ENCODE peak calls at places on chromosomes 3 and 15, in eight cellular contexts. A is ovary, E is GM23248, V is esophagus muscularis mucosa, U is right atrium auricular region, X is SJSA1, Q is mesendoderm, H is GM23338. L is an unnamed sample. For H3K36me3 and H3K27me3, the result is how much of the 10 kb centered on the place peaks cover.

GRCh38 chr3:46027736-46028397 is 584 bp upstream of the XCR1 start:
- DNase-seq in H (peak), E (no peak), A (no peak), U (no peak), X (no peak), Q (peak), V (peak), L (no peak)

GRCh38 chr15:88878720-88879184 is 16.6 kb downstream of the HAPLN3 start:
- DNase-seq in U (no peak), Q (peak), H (peak), V (no peak), X (peak), E (peak), A (no peak), L (no peak)

GRCh38 chr3:126438186-126438585 is 37.5 kb downstream of the ZXDC start:
- DNase-seq in A (peak), E (no peak), V (no peak), H (no peak), U (peak), X (no peak), Q (no peak), L (no peak)

GRCh38 chr3:72571638-72572114 is 276.6 kb downstream of the SHQ1 start:
- DNase-seq in Q (peak), A (no peak), X (peak), V (no peak), H (no peak), U (no peak), E (no peak), L (no peak)

GRCh38 chr3:126357299-126358037 is at the start of gene KLF15:
- DNase-seq in X (peak), A (peak), E (peak), U (peak), V (peak), H (peak), Q (peak), L (no peak)

GRCh38 chr15:35491173-35491572 is 54.8 kb downstream of the DPH6 start:
- DNase-seq in U (no peak), H (no peak), Q (no peak), V (no peak), A (no peak), X (no peak), E (no peak), L (no peak)

GRCh38 chr3:194686816-194687637 is 1.3 kb downstream of the FAM43A start:
- DNase-seq in V (no peak), A (peak), U (no peak), E (peak), H (peak), Q (peak), X (no peak), L (no peak)

GRCh38 chr3:178062126-178062525 is 474.1 kb upstream of the KCNMB2 start:
- DNase-seq in E (no peak), Q (no peak), U (no peak), X (no peak), A (no peak), H (no peak), V (no peak), L (no peak)

GRCh38 chr15:73897441-73898261 is 24.3 kb downstream of the TBC1D21 start:
- DNase-seq in Q (peak), V (no peak), A (no peak), E (peak), H (peak), U (no peak), X (peak), L (no peak)

GRCh38 chr3:101780661-101781060 is 1.6 kb downstream of the NXPE3 start:
- DNase-seq in A (no peak), U (no peak), V (no peak), X (peak), Q (peak), E (peak), H (peak), L (no peak)

GRCh38 chr15:91801836-91802534 is 51.5 kb upstream of the SLCO3A1 start:
- DNase-seq in A (no peak), X (no peak), H (no peak), E (no peak), U (no peak), V (no peak), Q (no peak), L (no peak)
- H3K36me3 ChIP-seq in A (under half), X (under half), H (under half), E (under half), U (under half), V (under half), Q (under half), L (under half)

GRCh38 chr15:76345880-76346665 is 9.5 kb downstream of the ISL2 start:
- DNase-seq in V (no peak), U (no peak), X (no peak), H (peak), E (peak), A (no peak), Q (peak), L (no peak)
- H3K27me3 ChIP-seq in V (under half), U (under half), X (under half), H (half or more), E (half or more), A (under half), Q (under half), L (under half)

GRCh38 chr3:179355996-179356395 is 8.5 kb downstream of the MFN1 start:
- DNase-seq in U (no peak), X (no peak), H (no peak), Q (no peak), A (no peak), V (no peak), E (no peak), L (no peak)
- H3K36me3 ChIP-seq in U (half or more), X (half or more), H (under half), Q (under half), A (under half), V (half or more), E (half or more), L (under half)

GRCh38 chr15:51315726-51316125 is 22.7 kb downstream of the CYP19A1 start:
- DNase-seq in U (no peak), H (no peak), E (no peak), Q (no peak), V (no peak), X (no peak), A (no peak), L (no peak)
- H3K27me3 ChIP-seq in U (under half), H (under half), E (under half), Q (under half), V (under half), X (under half), A (under half), L (under half)

DNA sequence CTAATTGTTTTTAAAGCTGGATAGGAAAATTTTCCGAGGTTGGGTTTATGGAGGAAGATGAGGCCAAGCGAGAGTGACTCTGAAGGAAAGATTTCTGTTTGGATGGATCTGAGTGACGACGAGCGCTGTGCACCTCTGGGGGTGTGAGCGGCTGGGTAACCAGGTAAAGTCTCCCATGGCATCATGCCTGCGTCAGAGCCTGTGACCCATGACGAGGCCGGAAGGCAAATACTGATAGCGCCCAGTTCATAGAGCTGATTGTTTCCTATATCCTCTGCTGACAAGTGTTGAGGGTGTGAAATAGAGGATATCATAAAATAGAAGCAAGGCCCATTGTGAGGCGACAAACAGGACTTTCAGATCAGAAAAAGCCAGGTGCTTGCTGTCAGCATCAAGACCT is 33.7 kb upstream of the MAGEF1 start:
- DNase-seq in A (peak), E (no peak), X (no peak), H (no peak), V (no peak), Q (no peak), U (no peak), L (no peak)
- H3K36me3 ChIP-seq in A (under half), E (under half), X (under half), H (under half), V (under half), Q (under half), U (under half), L (under half)

GRCh38 chr15:85875756-85876155 is 81.0 kb upstream of the KLHL25 start:
- DNase-seq in X (no peak), U (no peak), H (no peak), A (no peak), Q (no peak), E (no peak), V (no peak), L (no peak)
- H3K27me3 ChIP-seq in X (under half), U (under half), H (under half), A (under half), Q (under half), E (under half), V (under half), L (under half)

GRCh38 chr3:44442591-44443309 is 34.7 kb downstream of the ZNF445 start:
- DNase-seq in A (no peak), V (no peak), H (no peak), E (no peak), U (no peak), Q (no peak), X (no peak), L (no peak)

GRCh38 chr3:44444896-44445691 is 32.4 kb downstream of the ZNF445 start:
- DNase-seq in Q (no peak), E (no peak), H (no peak), U (no peak), A (no peak), X (no peak), V (no peak), L (no peak)

GRCh38 chr3:44444437-44444836 is 33.0 kb downstream of the ZNF445 start:
- DNase-seq in E (no peak), V (no peak), A (no peak), U (no peak), H (no peak), Q (no peak), X (no peak), L (no peak)

GRCh38 chr3:44446929-44447328 is 30.5 kb downstream of the ZNF445 start:
- DNase-seq in H (no peak), U (no peak), V (no peak), A (no peak), E (no peak), Q (no peak), X (no peak), L (no peak)

GRCh38 chr3:44445786-44446185 is 31.7 kb downstream of the ZNF445 start:
- DNase-seq in V (no peak), A (no peak), E (no peak), X (no peak), U (no peak), Q (no peak), H (no peak), L (no peak)
- H3K36me3 ChIP-seq in V (half or more), A (under half), E (under half), X (half or more), U (half or more), Q (under half), H (under half), L (under half)

GRCh38 chr15:76064375-76064774 is 4.6 kb downstream of the TMEM266 start:
- DNase-seq in V (peak), E (no peak), U (no peak), Q (no peak), H (no peak), X (no peak), A (no peak), L (no peak)

GRCh38 chr15:76060098-76060989 is 559 bp downstream of the TMEM266 start:
- DNase-seq in H (no peak), V (no peak), E (no peak), X (peak), Q (no peak), U (no peak), A (no peak), L (no peak)

GRCh38 chr15:76059320-76060097 is at the start of gene TMEM266:
- DNase-seq in U (no peak), E (peak), Q (peak), V (no peak), X (no peak), A (peak), H (peak), L (no peak)

GRCh38 chr15:76061700-76062099 is 1.9 kb downstream of the TMEM266 start:
- DNase-seq in U (no peak), E (no peak), A (no peak), X (no peak), H (no peak), Q (no peak), V (no peak), L (no peak)

GRCh38 chr15:76062282-76062681 is 2.5 kb downstream of the TMEM266 start:
- DNase-seq in X (no peak), H (no peak), U (no peak), Q (no peak), A (no peak), V (no peak), E (peak), L (no peak)
- H3K27me3 ChIP-seq in X (half or more), H (under half), U (under half), Q (under half), A (under half), V (under half), E (half or more), L (under half)

DNA sequence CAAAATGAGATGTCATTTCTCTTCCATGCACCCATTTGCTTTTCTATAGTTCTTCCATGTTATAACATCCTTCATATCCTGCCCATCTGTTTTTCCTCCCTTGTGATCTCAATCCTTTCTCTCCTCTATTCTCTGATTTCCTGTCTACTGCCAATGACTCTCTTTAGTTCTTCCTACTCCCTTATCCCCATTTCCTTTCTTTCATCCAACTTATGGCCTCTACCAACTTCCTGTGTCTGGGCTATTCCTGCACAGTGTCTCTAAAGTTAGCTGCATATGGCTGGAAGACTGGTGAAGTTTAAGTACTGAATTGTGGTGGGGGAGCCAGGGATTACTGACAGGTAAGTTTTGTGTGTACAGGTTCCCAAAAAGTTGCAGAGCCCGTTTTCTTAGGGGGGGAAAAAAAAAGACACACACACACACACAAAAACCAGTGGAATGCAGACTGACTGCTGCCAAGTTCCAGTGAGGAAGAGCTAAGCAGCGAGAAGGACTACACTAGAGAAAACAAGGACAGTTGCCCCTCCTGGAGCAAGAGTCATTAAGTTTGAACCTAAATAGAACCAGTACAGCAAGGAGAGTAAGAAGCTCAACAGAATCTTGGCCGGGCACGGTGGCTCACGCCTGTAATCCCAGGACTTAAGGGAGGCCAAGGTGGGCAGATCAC is 28.8 kb downstream of the XRN1 start:
- DNase-seq in Q (no peak), X (no peak), U (no peak), H (no peak), A (no peak), E (no peak), V (no peak), L (no peak)
- H3K36me3 ChIP-seq in Q (under half), X (under half), U (under half), H (under half), A (under half), E (half or more), V (half or more), L (under half)

GRCh38 chr3:113533534-113533892 is 1.2 kb downstream of the SIDT1 start:
- DNase-seq in H (no peak), Q (no peak), U (no peak), A (no peak), E (peak), X (no peak), V (no peak), L (no peak)

GRCh38 chr3:113531826-113532697 is at the start of gene SIDT1:
- DNase-seq in U (no peak), H (peak), A (no peak), Q (peak), X (peak), V (no peak), E (peak), L (no peak)

GRCh38 chr3:113535898-113536297 is 3.5 kb downstream of the SIDT1 start:
- DNase-seq in H (peak), Q (peak), A (no peak), U (no peak), V (no peak), E (no peak), X (no peak), L (no peak)

GRCh38 chr3:113534365-113534764 is 2.0 kb downstream of the SIDT1 start:
- DNase-seq in E (no peak), A (no peak), U (no peak), V (no peak), Q (no peak), X (no peak), H (no peak), L (no peak)

DNA sequence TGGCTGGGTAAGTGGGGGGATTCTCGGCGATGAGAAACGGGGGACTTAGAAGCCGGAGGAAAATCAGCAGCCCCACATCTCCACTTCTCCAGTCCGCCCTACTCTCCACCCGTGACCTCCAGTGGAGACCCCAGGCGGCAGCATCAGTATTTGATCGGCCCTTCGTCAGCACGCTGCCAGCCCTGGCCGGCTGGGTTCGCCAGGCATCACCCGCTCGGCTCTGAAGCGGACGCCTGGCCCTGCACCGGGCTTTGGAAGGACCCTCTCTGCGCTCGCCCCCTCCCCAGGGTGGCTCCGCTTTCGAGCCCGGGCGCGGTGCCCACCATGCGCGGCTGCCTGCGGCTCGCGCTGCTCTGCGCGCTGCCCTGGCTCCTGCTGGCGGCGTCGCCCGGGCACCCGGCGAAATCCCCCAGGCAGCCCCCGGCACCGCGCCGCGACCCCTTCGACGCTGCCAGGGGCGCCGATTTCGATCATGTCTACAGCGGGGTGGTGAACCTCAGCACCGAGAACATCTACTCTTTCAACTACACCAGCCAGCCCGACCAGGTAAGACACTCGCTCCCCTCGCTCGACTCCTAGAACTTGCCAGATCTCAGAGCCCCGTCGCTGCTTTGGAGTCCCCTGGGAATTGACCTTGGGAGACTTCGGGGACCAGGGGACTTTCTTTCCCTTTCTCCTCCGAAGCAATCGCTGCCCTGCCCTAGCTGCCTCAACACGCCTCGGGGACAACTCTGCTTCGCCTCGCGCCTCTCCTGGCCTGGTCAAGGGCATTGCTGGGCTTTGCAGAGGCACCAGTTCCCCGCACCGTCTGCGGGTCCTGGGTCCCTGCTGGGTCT is 561 bp downstream of the SIDT1 start:
- DNase-seq in A (peak), Q (peak), V (no peak), H (peak), X (no peak), U (no peak), E (peak), L (no peak)
- H3K27me3 ChIP-seq in A (under half), Q (under half), V (under half), H (half or more), X (half or more), U (under half), E (half or more), L (under half)